ENCODE peak calls at places on chromosomes 13 and 19, in nine cellular contexts. One of them, this sample, is unnamed.
A peak's percentile ranks its signal among the peaks of the same experiment; 100 is the strongest.

GRCh38 chr19:36182612-36183454 is 30.6 kb upstream of the COX7A1 start:
- DNase-seq in OCI-LY7: no peak
- DNase-seq in GM12878: no peak
- DNase-seq in GM23338: peak; percentile 84
- DNase-seq in H1: no peak
- DNase-seq in mesendoderm: peak; percentile 87
- DNase-seq in mammary epithelial cell: no peak
- DNase-seq in GM23248: no peak
- DNase-seq in mesenchymal stem cell: no peak
- DNase-seq in this sample: peak; percentile 96

GRCh38 chr19:19652482-19653295 is 9.2 kb upstream of the GMIP start:
- DNase-seq in OCI-LY7: no peak
- DNase-seq in GM12878: no peak
- DNase-seq in GM23338: no peak
- DNase-seq in H1: no peak
- DNase-seq in mesendoderm: no peak
- DNase-seq in mammary epithelial cell: peak; percentile 16
- DNase-seq in GM23248: peak; percentile 25
- DNase-seq in mesenchymal stem cell: no peak
- DNase-seq in this sample: no peak

GRCh38 chr13:83350569-83350968 is 531.7 kb downstream of the SLITRK1 start:
- DNase-seq in OCI-LY7: no peak
- DNase-seq in GM12878: no peak
- DNase-seq in GM23338: no peak
- DNase-seq in H1: no peak
- DNase-seq in mesendoderm: no peak
- DNase-seq in mammary epithelial cell: peak; percentile 11
- DNase-seq in GM23248: peak; percentile 82
- DNase-seq in mesenchymal stem cell: no peak
- DNase-seq in this sample: peak; percentile 34

GRCh38 chr13:52665325-52665724 is 12.7 kb downstream of the SUGT1 start:
- DNase-seq in OCI-LY7: peak; percentile 20
- DNase-seq in GM12878: no peak
- DNase-seq in GM23338: peak; percentile 50
- DNase-seq in H1: no peak
- DNase-seq in mesendoderm: peak; percentile 28
- DNase-seq in mammary epithelial cell: peak; percentile 37
- DNase-seq in GM23248: peak; percentile 60
- DNase-seq in mesenchymal stem cell: peak; percentile 61
- DNase-seq in this sample: no peak

GRCh38 chr19:1406818-1407661 is at the start of gene DAZAP1:
- DNase-seq in OCI-LY7: peak; percentile 100
- DNase-seq in GM12878: peak; percentile 87
- DNase-seq in GM23338: peak; percentile 99
- DNase-seq in H1: peak; percentile 99
- DNase-seq in mesendoderm: peak; percentile 99
- DNase-seq in mammary epithelial cell: peak; percentile 98
- DNase-seq in GM23248: peak; percentile 99
- DNase-seq in mesenchymal stem cell: peak; percentile 97
- DNase-seq in this sample: peak; percentile 90

GRCh38 chr13:73767747-73768315 is 366.4 kb downstream of the KLF12 start:
- DNase-seq in OCI-LY7: peak; percentile 37
- DNase-seq in GM12878: no peak
- DNase-seq in GM23338: peak; percentile 59
- DNase-seq in H1: no peak
- DNase-seq in mesendoderm: peak; percentile 74
- DNase-seq in mammary epithelial cell: no peak
- DNase-seq in GM23248: no peak
- DNase-seq in mesenchymal stem cell: no peak
- DNase-seq in this sample: no peak

GRCh38 chr19:41563847-41564514 is 12.0 kb upstream of the CEACAM21 start:
- DNase-seq in OCI-LY7: no peak
- DNase-seq in GM12878: no peak
- DNase-seq in GM23338: peak; percentile 51
- DNase-seq in H1: no peak
- DNase-seq in mesendoderm: peak; percentile 60
- DNase-seq in mammary epithelial cell: peak; percentile 21
- DNase-seq in GM23248: no peak
- DNase-seq in mesenchymal stem cell: no peak
- DNase-seq in this sample: no peak

GRCh38 chr13:60431108-60431700 is 34.2 kb downstream of the TDRD3 start:
- DNase-seq in OCI-LY7: peak; percentile 63
- DNase-seq in GM12878: peak; percentile 61
- DNase-seq in GM23338: peak; percentile 82
- DNase-seq in H1: no peak
- DNase-seq in mesendoderm: peak; percentile 73
- DNase-seq in mammary epithelial cell: peak; percentile 46
- DNase-seq in GM23248: peak; percentile 69
- DNase-seq in mesenchymal stem cell: peak; percentile 67
- DNase-seq in this sample: peak; percentile 50

GRCh38 chr13:52599853-52600603 is 42.2 kb upstream of the HNRNPA1L2 start:
- DNase-seq in OCI-LY7: peak; percentile 10
- DNase-seq in GM12878: no peak
- DNase-seq in GM23338: peak; percentile 75
- DNase-seq in H1: peak; percentile 75
- DNase-seq in mesendoderm: peak; percentile 41
- DNase-seq in mammary epithelial cell: peak; percentile 32
- DNase-seq in GM23248: peak; percentile 67
- DNase-seq in mesenchymal stem cell: no peak
- DNase-seq in this sample: peak; percentile 18

GRCh38 chr19:18783958-18784785 is 6.9 kb downstream of the COMP start:
- DNase-seq in OCI-LY7: no peak
- DNase-seq in GM12878: no peak
- DNase-seq in GM23338: no peak
- DNase-seq in H1: no peak
- DNase-seq in mesendoderm: no peak
- DNase-seq in mammary epithelial cell: no peak
- DNase-seq in GM23248: no peak
- DNase-seq in mesenchymal stem cell: no peak
- DNase-seq in this sample: no peak

GRCh38 chr13:106568225-106569003 is 477 bp upstream of the ARGLU1 start:
- DNase-seq in OCI-LY7: peak; percentile 10
- DNase-seq in GM12878: no peak
- DNase-seq in GM23338: no peak
- DNase-seq in H1: no peak
- DNase-seq in mesendoderm: no peak
- DNase-seq in mammary epithelial cell: no peak
- DNase-seq in GM23248: no peak
- DNase-seq in mesenchymal stem cell: no peak
- DNase-seq in this sample: no peak

GRCh38 chr13:46552302-46552680 is 679 bp upstream of the LRCH1 start:
- DNase-seq in OCI-LY7: no peak
- DNase-seq in GM12878: no peak
- DNase-seq in GM23338: no peak
- DNase-seq in H1: no peak
- DNase-seq in mesendoderm: no peak
- DNase-seq in mammary epithelial cell: no peak
- DNase-seq in GM23248: peak; percentile 15
- DNase-seq in mesenchymal stem cell: no peak
- DNase-seq in this sample: no peak

GRCh38 chr13:39913928-39914327 is 258.5 kb downstream of the COG6 start:
- DNase-seq in OCI-LY7: no peak
- DNase-seq in GM12878: no peak
- DNase-seq in GM23338: no peak
- DNase-seq in H1: no peak
- DNase-seq in mesendoderm: no peak
- DNase-seq in mammary epithelial cell: peak; percentile 81
- DNase-seq in GM23248: peak; percentile 13
- DNase-seq in mesenchymal stem cell: peak; percentile 17
- DNase-seq in this sample: no peak

GRCh38 chr13:34842466-34842865 is 99.6 kb upstream of the NBEA start:
- DNase-seq in OCI-LY7: no peak
- DNase-seq in GM12878: peak; percentile 12
- DNase-seq in GM23338: no peak
- DNase-seq in H1: no peak
- DNase-seq in mesendoderm: no peak
- DNase-seq in mammary epithelial cell: no peak
- DNase-seq in GM23248: no peak
- DNase-seq in mesenchymal stem cell: no peak
- DNase-seq in this sample: no peak

GRCh38 chr19:30236006-30236405 is 136.2 kb upstream of the ZNF536 start:
- DNase-seq in OCI-LY7: no peak
- DNase-seq in GM12878: no peak
- DNase-seq in GM23338: peak; percentile 40
- DNase-seq in H1: no peak
- DNase-seq in mesendoderm: no peak
- DNase-seq in mammary epithelial cell: no peak
- DNase-seq in GM23248: no peak
- DNase-seq in mesenchymal stem cell: no peak
- DNase-seq in this sample: no peak

GRCh38 chr13:25291691-25292090 is 4.4 kb upstream of the MTMR6 start:
- DNase-seq in OCI-LY7: no peak
- DNase-seq in GM12878: no peak
- DNase-seq in GM23338: no peak
- DNase-seq in H1: no peak
- DNase-seq in mesendoderm: no peak
- DNase-seq in mammary epithelial cell: no peak
- DNase-seq in GM23248: no peak
- DNase-seq in mesenchymal stem cell: no peak
- DNase-seq in this sample: no peak
- H3K4me2 ChIP-seq in OCI-LY7: no peak overlapping the region
- H3K4me2 ChIP-seq in GM12878: no peak overlapping the region
- H3K4me2 ChIP-seq in GM23338: no peak overlapping the region
- H3K4me2 ChIP-seq in H1: no peak overlapping the region
- H3K4me2 ChIP-seq in mesendoderm: no peak overlapping the region
- H3K4me2 ChIP-seq in mammary epithelial cell: no peak overlapping the region
- H3K4me2 ChIP-seq in GM23248: no peak overlapping the region
- H3K4me2 ChIP-seq in mesenchymal stem cell: no peak overlapping the region
- H3K4me2 ChIP-seq in this sample: no peak overlapping the region

GRCh38 chr19:39533003-39533512 is 406 bp upstream of the EID2B start:
- DNase-seq in OCI-LY7: no peak
- DNase-seq in GM12878: no peak
- DNase-seq in GM23338: no peak
- DNase-seq in H1: no peak
- DNase-seq in mesendoderm: no peak
- DNase-seq in mammary epithelial cell: no peak
- DNase-seq in GM23248: no peak
- DNase-seq in mesenchymal stem cell: no peak
- DNase-seq in this sample: no peak
- H3K4me3 ChIP-seq in OCI-LY7: peak overlapping the region; percentile 89
- H3K4me3 ChIP-seq in GM12878: no peak overlapping the region
- H3K4me3 ChIP-seq in GM23338: no peak overlapping the region
- H3K4me3 ChIP-seq in H1: no peak overlapping the region
- H3K4me3 ChIP-seq in mesendoderm: no peak overlapping the region
- H3K4me3 ChIP-seq in mammary epithelial cell: no peak overlapping the region
- H3K4me3 ChIP-seq in GM23248: peak overlapping the region; percentile 92
- H3K4me3 ChIP-seq in mesenchymal stem cell: peak overlapping the region; percentile 96
- H3K4me3 ChIP-seq in this sample: no peak overlapping the region

DNA sequence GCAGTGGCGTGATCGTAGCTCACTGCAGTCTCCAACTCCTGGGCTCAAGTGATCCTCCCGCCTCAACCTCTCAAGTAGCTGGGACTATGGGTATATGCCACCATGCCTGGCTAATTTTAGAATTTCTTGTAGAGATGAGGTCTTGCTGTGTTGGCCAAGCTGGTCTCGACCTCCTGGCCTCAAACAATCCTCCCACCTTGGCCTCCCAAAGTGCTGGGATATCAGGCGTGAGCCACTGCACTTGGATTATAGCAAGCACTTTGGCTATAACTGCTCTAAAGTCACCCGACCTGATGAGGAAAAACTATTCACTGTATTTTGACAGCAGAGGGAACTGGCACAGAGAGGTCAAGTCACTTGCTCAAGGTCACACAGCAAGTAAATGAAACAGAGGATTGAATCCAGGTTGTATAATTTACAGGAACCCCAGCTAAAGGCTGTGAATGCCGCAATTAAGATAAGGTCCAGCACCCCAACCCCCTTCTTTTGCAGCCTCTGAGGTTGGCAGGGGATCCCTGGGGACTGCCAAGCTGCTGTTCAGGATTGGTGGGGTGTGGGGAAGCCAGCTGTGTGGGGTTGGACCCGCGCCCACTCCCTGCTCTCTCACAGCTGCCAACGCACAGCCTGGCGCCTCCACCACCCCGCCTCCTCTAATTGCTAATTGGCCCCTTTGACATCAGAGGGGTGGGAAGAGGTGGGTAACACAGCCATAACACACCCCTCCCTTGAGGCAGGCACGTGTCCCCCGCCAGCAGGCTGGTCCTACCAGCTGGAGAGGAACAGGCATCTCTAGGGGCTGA is 6.0 kb downstream of the TMIGD2 start:
- DNase-seq in OCI-LY7: peak; percentile 50
- DNase-seq in GM12878: no peak
- DNase-seq in GM23338: peak; percentile 45
- DNase-seq in H1: no peak
- DNase-seq in mesendoderm: no peak
- DNase-seq in mammary epithelial cell: no peak
- DNase-seq in GM23248: no peak
- DNase-seq in mesenchymal stem cell: no peak
- DNase-seq in this sample: peak; percentile 10
- H3K4me2 ChIP-seq in OCI-LY7: no peak overlapping the region
- H3K4me2 ChIP-seq in GM12878: no peak overlapping the region
- H3K4me2 ChIP-seq in GM23338: no peak overlapping the region
- H3K4me2 ChIP-seq in H1: no peak overlapping the region
- H3K4me2 ChIP-seq in mesendoderm: no peak overlapping the region
- H3K4me2 ChIP-seq in mammary epithelial cell: no peak overlapping the region
- H3K4me2 ChIP-seq in GM23248: no peak overlapping the region
- H3K4me2 ChIP-seq in mesenchymal stem cell: no peak overlapping the region
- H3K4me2 ChIP-seq in this sample: no peak overlapping the region

GRCh38 chr13:97979556-97979955 is 26.1 kb downstream of the IPO5 start:
- DNase-seq in OCI-LY7: no peak
- DNase-seq in GM12878: no peak
- DNase-seq in GM23338: no peak
- DNase-seq in H1: no peak
- DNase-seq in mesendoderm: no peak
- DNase-seq in mammary epithelial cell: no peak
- DNase-seq in GM23248: no peak
- DNase-seq in mesenchymal stem cell: no peak
- DNase-seq in this sample: no peak

GRCh38 chr13:97978661-97979450 is 25.4 kb downstream of the IPO5 start:
- DNase-seq in OCI-LY7: no peak
- DNase-seq in GM12878: no peak
- DNase-seq in GM23338: peak; percentile 66
- DNase-seq in H1: no peak
- DNase-seq in mesendoderm: peak; percentile 80
- DNase-seq in mammary epithelial cell: no peak
- DNase-seq in GM23248: peak; percentile 64
- DNase-seq in mesenchymal stem cell: peak; percentile 37
- DNase-seq in this sample: peak; percentile 22

GRCh38 chr13:97977982-97978381 is 24.5 kb downstream of the IPO5 start:
- DNase-seq in OCI-LY7: no peak
- DNase-seq in GM12878: no peak
- DNase-seq in GM23338: no peak
- DNase-seq in H1: no peak
- DNase-seq in mesendoderm: no peak
- DNase-seq in mammary epithelial cell: no peak
- DNase-seq in GM23248: peak; percentile 4
- DNase-seq in mesenchymal stem cell: no peak
- DNase-seq in this sample: no peak

GRCh38 chr13:97986841-97987240 is 33.4 kb downstream of the IPO5 start:
- DNase-seq in OCI-LY7: peak; percentile 9
- DNase-seq in GM12878: peak; percentile 32
- DNase-seq in GM23338: no peak
- DNase-seq in H1: no peak
- DNase-seq in mesendoderm: no peak
- DNase-seq in mammary epithelial cell: no peak
- DNase-seq in GM23248: no peak
- DNase-seq in mesenchymal stem cell: no peak
- DNase-seq in this sample: no peak

DNA sequence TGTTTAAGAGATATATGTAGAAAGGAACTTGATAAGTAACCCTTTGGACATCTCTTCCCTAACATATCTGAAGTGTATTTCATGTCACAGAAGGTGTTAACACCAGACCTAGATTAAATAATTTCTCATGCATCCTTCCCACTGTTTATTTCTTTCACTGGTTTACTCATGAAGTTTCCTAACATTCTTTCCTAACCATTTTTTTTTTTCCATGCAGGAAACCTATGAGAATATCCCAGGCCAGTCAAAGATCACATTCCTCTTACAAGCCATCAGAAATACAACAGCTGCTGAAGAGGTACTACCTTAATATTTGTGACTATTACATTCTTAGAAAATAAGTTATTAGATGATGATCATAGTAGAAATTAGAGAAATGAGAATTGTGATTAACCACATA is 28.8 kb downstream of the IPO5 start:
- DNase-seq in OCI-LY7: no peak
- DNase-seq in GM12878: no peak
- DNase-seq in GM23338: no peak
- DNase-seq in H1: no peak
- DNase-seq in mesendoderm: no peak
- DNase-seq in mammary epithelial cell: no peak
- DNase-seq in GM23248: peak; percentile 43
- DNase-seq in mesenchymal stem cell: peak; percentile 68
- DNase-seq in this sample: peak; percentile 54
- H3K4me3 ChIP-seq in OCI-LY7: no peak overlapping the region
- H3K4me3 ChIP-seq in GM12878: no peak overlapping the region
- H3K4me3 ChIP-seq in GM23338: no peak overlapping the region
- H3K4me3 ChIP-seq in H1: no peak overlapping the region
- H3K4me3 ChIP-seq in mesendoderm: no peak overlapping the region
- H3K4me3 ChIP-seq in mammary epithelial cell: no peak overlapping the region
- H3K4me3 ChIP-seq in GM23248: no peak overlapping the region
- H3K4me3 ChIP-seq in mesenchymal stem cell: peak overlapping the region; percentile 64
- H3K4me3 ChIP-seq in this sample: no peak overlapping the region

This sample was measured in astrocyte.